ENCODE peak calls at places on chromosome 13, in five cellular contexts. One of them, this sample, is unnamed. For H3K9me3, the result is how much of the 10 kb centered on the place peaks cover.

GRCh38 chr13:44274838-44275237 is 98.8 kb upstream of the SERP2 start:
- DNase-seq in WERI-Rb-1: no peak
- DNase-seq in aorta: no peak
- DNase-seq in K562: no peak
- DNase-seq in fibroblast of lung: peak
- DNase-seq in this sample: no peak

GRCh38 chr13:66926851-66927524 is 303.1 kb downstream of the PCDH9 start:
- DNase-seq in WERI-Rb-1: no peak
- DNase-seq in aorta: no peak
- DNase-seq in K562: no peak
- DNase-seq in fibroblast of lung: no peak
- DNase-seq in this sample: no peak

GRCh38 chr13:61954092-61954491 is 538.4 kb upstream of the PCDH20 start:
- DNase-seq in aorta: no peak
- DNase-seq in fibroblast of lung: peak
- DNase-seq in WERI-Rb-1: no peak
- DNase-seq in K562: no peak
- DNase-seq in this sample: no peak

GRCh38 chr13:110045202-110045601 is 258.8 kb upstream of the IRS2 start:
- DNase-seq in K562: no peak
- DNase-seq in fibroblast of lung: no peak
- DNase-seq in WERI-Rb-1: no peak
- DNase-seq in aorta: no peak
- DNase-seq in this sample: no peak

GRCh38 chr13:31267126-31267784 is 67.5 kb downstream of the B3GLCT start:
- DNase-seq in WERI-Rb-1: no peak
- DNase-seq in K562: no peak
- DNase-seq in fibroblast of lung: no peak
- DNase-seq in aorta: no peak
- DNase-seq in this sample: no peak

GRCh38 chr13:21395953-21396352 is 63.1 kb downstream of the ZDHHC20 start:
- DNase-seq in WERI-Rb-1: no peak
- DNase-seq in K562: no peak
- DNase-seq in fibroblast of lung: no peak
- DNase-seq in aorta: no peak
- DNase-seq in this sample: no peak

GRCh38 chr13:34826432-34826831 is 115.6 kb upstream of the NBEA start:
- DNase-seq in WERI-Rb-1: no peak
- DNase-seq in K562: no peak
- DNase-seq in fibroblast of lung: no peak
- DNase-seq in aorta: no peak
- DNase-seq in this sample: no peak

GRCh38 chr13:62631614-62632013 is 1216.0 kb upstream of the PCDH20 start:
- DNase-seq in aorta: no peak
- DNase-seq in fibroblast of lung: no peak
- DNase-seq in WERI-Rb-1: no peak
- DNase-seq in K562: no peak
- DNase-seq in this sample: no peak

GRCh38 chr13:32150794-32151193 is 119.2 kb downstream of the FRY start:
- DNase-seq in K562: no peak
- DNase-seq in aorta: peak
- DNase-seq in fibroblast of lung: peak
- DNase-seq in WERI-Rb-1: no peak
- DNase-seq in this sample: no peak

GRCh38 chr13:100387416-100387815 is 201.2 kb downstream of the GGACT start:
- DNase-seq in WERI-Rb-1: no peak
- DNase-seq in aorta: no peak
- DNase-seq in K562: no peak
- DNase-seq in fibroblast of lung: no peak
- DNase-seq in this sample: no peak

GRCh38 chr13:106103779-106104178 is 431.7 kb downstream of the EFNB2 start:
- DNase-seq in aorta: no peak
- DNase-seq in WERI-Rb-1: no peak
- DNase-seq in K562: no peak
- DNase-seq in fibroblast of lung: no peak
- DNase-seq in this sample: no peak

GRCh38 chr13:45196091-45196490 is 4.8 kb downstream of the KCTD4 start:
- DNase-seq in K562: no peak
- DNase-seq in WERI-Rb-1: no peak
- DNase-seq in fibroblast of lung: no peak
- DNase-seq in aorta: no peak
- DNase-seq in this sample: no peak

GRCh38 chr13:31207630-31208549 is 8.1 kb downstream of the B3GLCT start:
- DNase-seq in aorta: no peak
- DNase-seq in K562: no peak
- DNase-seq in WERI-Rb-1: peak
- DNase-seq in fibroblast of lung: peak
- DNase-seq in this sample: no peak

GRCh38 chr13:111252449-111253124 is 67.9 kb upstream of the TEX29 start:
- DNase-seq in K562: no peak
- DNase-seq in WERI-Rb-1: no peak
- DNase-seq in fibroblast of lung: no peak
- DNase-seq in aorta: no peak
- DNase-seq in this sample: no peak

GRCh38 chr13:32587014-32587773 is 942 bp downstream of the PDS5B start:
- DNase-seq in K562: peak
- DNase-seq in aorta: peak
- DNase-seq in WERI-Rb-1: peak
- DNase-seq in fibroblast of lung: peak
- DNase-seq in this sample: peak

GRCh38 chr13:27257233-27257568 is 5.8 kb downstream of the RPL21 start:
- DNase-seq in K562: no peak
- DNase-seq in aorta: no peak
- DNase-seq in fibroblast of lung: no peak
- DNase-seq in WERI-Rb-1: no peak
- DNase-seq in this sample: no peak

GRCh38 chr13:108033800-108034707 is 181.3 kb downstream of the LIG4 start:
- DNase-seq in fibroblast of lung: peak
- DNase-seq in aorta: no peak
- DNase-seq in K562: no peak
- DNase-seq in WERI-Rb-1: no peak
- DNase-seq in this sample: no peak

GRCh38 chr13:23339225-23339624 is 94.3 kb downstream of the SACS start:
- DNase-seq in WERI-Rb-1: no peak
- DNase-seq in aorta: no peak
- DNase-seq in fibroblast of lung: no peak
- DNase-seq in K562: no peak
- DNase-seq in this sample: no peak
- H3K9me3 ChIP-seq in WERI-Rb-1: under half
- H3K9me3 ChIP-seq in aorta: under half
- H3K9me3 ChIP-seq in fibroblast of lung: under half
- H3K9me3 ChIP-seq in K562: under half
- H3K9me3 ChIP-seq in this sample: under half

GRCh38 chr13:94704347-94705080 is 7.8 kb downstream of the SOX21 start:
- DNase-seq in fibroblast of lung: no peak
- DNase-seq in WERI-Rb-1: no peak
- DNase-seq in aorta: no peak
- DNase-seq in K562: no peak
- DNase-seq in this sample: no peak

GRCh38 chr13:94702181-94703041 is 9.9 kb downstream of the SOX21 start:
- DNase-seq in aorta: no peak
- DNase-seq in fibroblast of lung: no peak
- DNase-seq in K562: no peak
- DNase-seq in WERI-Rb-1: no peak
- DNase-seq in this sample: no peak

GRCh38 chr13:94703271-94703670 is 9.1 kb downstream of the SOX21 start:
- DNase-seq in fibroblast of lung: no peak
- DNase-seq in K562: no peak
- DNase-seq in aorta: no peak
- DNase-seq in WERI-Rb-1: no peak
- DNase-seq in this sample: no peak

GRCh38 chr13:94705081-94705751 is 7.1 kb downstream of the SOX21 start:
- DNase-seq in aorta: no peak
- DNase-seq in WERI-Rb-1: no peak
- DNase-seq in fibroblast of lung: no peak
- DNase-seq in K562: no peak
- DNase-seq in this sample: no peak

GRCh38 chr13:94703721-94704314 is 8.5 kb downstream of the SOX21 start:
- DNase-seq in K562: no peak
- DNase-seq in WERI-Rb-1: no peak
- DNase-seq in aorta: no peak
- DNase-seq in fibroblast of lung: no peak
- DNase-seq in this sample: no peak
- H3K9me3 ChIP-seq in K562: under half
- H3K9me3 ChIP-seq in WERI-Rb-1: under half
- H3K9me3 ChIP-seq in aorta: under half
- H3K9me3 ChIP-seq in fibroblast of lung: under half
- H3K9me3 ChIP-seq in this sample: under half

GRCh38 chr13:19023115-19023514 is 158.5 kb downstream of the TUBA3C start:
- DNase-seq in aorta: no peak
- DNase-seq in fibroblast of lung: no peak
- DNase-seq in WERI-Rb-1: no peak
- DNase-seq in K562: no peak
- DNase-seq in this sample: no peak
- H3K9me3 ChIP-seq in aorta: under half
- H3K9me3 ChIP-seq in fibroblast of lung: under half
- H3K9me3 ChIP-seq in WERI-Rb-1: under half
- H3K9me3 ChIP-seq in K562: under half
- H3K9me3 ChIP-seq in this sample: under half

GRCh38 chr13:113642563-113642962 is 15.4 kb downstream of the ATP4B start:
- DNase-seq in K562: no peak
- DNase-seq in aorta: no peak
- DNase-seq in fibroblast of lung: no peak
- DNase-seq in WERI-Rb-1: no peak
- DNase-seq in this sample: no peak
- H3K9me3 ChIP-seq in K562: under half
- H3K9me3 ChIP-seq in aorta: under half
- H3K9me3 ChIP-seq in fibroblast of lung: under half
- H3K9me3 ChIP-seq in WERI-Rb-1: under half
- H3K9me3 ChIP-seq in this sample: under half

GRCh38 chr13:37132211-37132610 is 26.7 kb upstream of the CSNK1A1L start:
- DNase-seq in K562: no peak
- DNase-seq in fibroblast of lung: no peak
- DNase-seq in WERI-Rb-1: no peak
- DNase-seq in aorta: no peak
- DNase-seq in this sample: no peak
- H3K9me3 ChIP-seq in K562: under half
- H3K9me3 ChIP-seq in fibroblast of lung: under half
- H3K9me3 ChIP-seq in WERI-Rb-1: under half
- H3K9me3 ChIP-seq in aorta: under half
- H3K9me3 ChIP-seq in this sample: under half

This sample was measured in T-helper 17 cell.